ENCODE peak calls at places on chromosome 21, in nine cellular contexts. One of them, this sample, is unnamed. For H3K4me1 and H3K27me3, the result is how much of the 10 kb centered on the place peaks cover.

GRCh38 chr21:33660406-33660805 is 18.1 kb downstream of the ITSN1 start:
- DNase-seq in uterus: no peak
- DNase-seq in stomach: no peak
- DNase-seq in HCT116: no peak
- DNase-seq in GM12878: no peak
- DNase-seq in body of pancreas: no peak
- DNase-seq in thyroid gland: no peak
- DNase-seq in transverse colon: no peak
- DNase-seq in breast epithelium: no peak
- DNase-seq in this sample: no peak

GRCh38 chr21:36422279-36423098 is 37.3 kb downstream of the CHAF1B start:
- DNase-seq in body of pancreas: peak
- DNase-seq in transverse colon: peak
- DNase-seq in uterus: no peak
- DNase-seq in thyroid gland: peak
- DNase-seq in stomach: peak
- DNase-seq in breast epithelium: no peak
- DNase-seq in HCT116: peak
- DNase-seq in GM12878: no peak
- DNase-seq in this sample: no peak

GRCh38 chr21:39094847-39095525 is 88.3 kb downstream of the PSMG1 start:
- DNase-seq in uterus: no peak
- DNase-seq in transverse colon: no peak
- DNase-seq in HCT116: no peak
- DNase-seq in breast epithelium: no peak
- DNase-seq in GM12878: no peak
- DNase-seq in body of pancreas: no peak
- DNase-seq in thyroid gland: no peak
- DNase-seq in stomach: no peak
- DNase-seq in this sample: no peak

GRCh38 chr21:46223217-46223616 is 5.4 kb downstream of the LSS start:
- DNase-seq in thyroid gland: no peak
- DNase-seq in breast epithelium: no peak
- DNase-seq in HCT116: no peak
- DNase-seq in uterus: no peak
- DNase-seq in transverse colon: no peak
- DNase-seq in stomach: no peak
- DNase-seq in body of pancreas: no peak
- DNase-seq in GM12878: no peak
- DNase-seq in this sample: no peak

GRCh38 chr21:32241434-32241785 is 37.4 kb downstream of the MIS18A start:
- DNase-seq in uterus: no peak
- DNase-seq in breast epithelium: no peak
- DNase-seq in GM12878: no peak
- DNase-seq in HCT116: no peak
- DNase-seq in thyroid gland: no peak
- DNase-seq in body of pancreas: no peak
- DNase-seq in stomach: no peak
- DNase-seq in transverse colon: no peak
- DNase-seq in this sample: no peak

GRCh38 chr21:22154579-22155274 is 1156.5 kb downstream of the NCAM2 start:
- DNase-seq in transverse colon: no peak
- DNase-seq in breast epithelium: no peak
- DNase-seq in body of pancreas: no peak
- DNase-seq in stomach: no peak
- DNase-seq in GM12878: no peak
- DNase-seq in HCT116: no peak
- DNase-seq in uterus: no peak
- DNase-seq in thyroid gland: no peak
- DNase-seq in this sample: no peak

GRCh38 chr21:38323721-38324591 is 67.2 kb downstream of the KCNJ15 start:
- DNase-seq in stomach: no peak
- DNase-seq in thyroid gland: no peak
- DNase-seq in GM12878: no peak
- DNase-seq in HCT116: no peak
- DNase-seq in uterus: no peak
- DNase-seq in transverse colon: no peak
- DNase-seq in breast epithelium: no peak
- DNase-seq in body of pancreas: no peak
- DNase-seq in this sample: no peak

GRCh38 chr21:32771134-32771523 is 426 bp downstream of the PAXBP1 start:
- DNase-seq in transverse colon: peak
- DNase-seq in GM12878: no peak
- DNase-seq in HCT116: no peak
- DNase-seq in breast epithelium: peak
- DNase-seq in stomach: peak
- DNase-seq in uterus: peak
- DNase-seq in thyroid gland: peak
- DNase-seq in body of pancreas: peak
- DNase-seq in this sample: no peak

GRCh38 chr21:15552914-15553491 is 176.8 kb upstream of the USP25 start:
- DNase-seq in stomach: no peak
- DNase-seq in uterus: no peak
- DNase-seq in GM12878: no peak
- DNase-seq in body of pancreas: no peak
- DNase-seq in HCT116: no peak
- DNase-seq in transverse colon: no peak
- DNase-seq in breast epithelium: no peak
- DNase-seq in thyroid gland: no peak
- DNase-seq in this sample: no peak

GRCh38 chr21:34886554-34887385 is 162.3 kb downstream of the RUNX1 start:
- DNase-seq in body of pancreas: peak
- DNase-seq in thyroid gland: no peak
- DNase-seq in breast epithelium: no peak
- DNase-seq in HCT116: no peak
- DNase-seq in transverse colon: peak
- DNase-seq in stomach: no peak
- DNase-seq in uterus: no peak
- DNase-seq in GM12878: no peak
- DNase-seq in this sample: no peak

GRCh38 chr21:31136891-31137290 is 98.6 kb upstream of the KRTAP19-8 start:
- DNase-seq in stomach: no peak
- DNase-seq in body of pancreas: no peak
- DNase-seq in HCT116: no peak
- DNase-seq in transverse colon: no peak
- DNase-seq in thyroid gland: no peak
- DNase-seq in GM12878: peak
- DNase-seq in breast epithelium: no peak
- DNase-seq in uterus: peak
- DNase-seq in this sample: no peak

GRCh38 chr21:31387560-31388186 is 43.6 kb upstream of the TIAM1 start:
- DNase-seq in GM12878: no peak
- DNase-seq in HCT116: no peak
- DNase-seq in thyroid gland: no peak
- DNase-seq in stomach: no peak
- DNase-seq in body of pancreas: no peak
- DNase-seq in transverse colon: no peak
- DNase-seq in uterus: no peak
- DNase-seq in breast epithelium: no peak
- DNase-seq in this sample: no peak

GRCh38 chr21:37358392-37358791 is 8.2 kb upstream of the DYRK1A start:
- DNase-seq in breast epithelium: no peak
- DNase-seq in HCT116: no peak
- DNase-seq in uterus: peak
- DNase-seq in GM12878: no peak
- DNase-seq in stomach: no peak
- DNase-seq in thyroid gland: peak
- DNase-seq in transverse colon: no peak
- DNase-seq in body of pancreas: no peak
- DNase-seq in this sample: no peak

GRCh38 chr21:33229099-33229775 is 501 bp upstream of the IFNAR2 start:
- DNase-seq in breast epithelium: no peak
- DNase-seq in uterus: no peak
- DNase-seq in thyroid gland: no peak
- DNase-seq in transverse colon: no peak
- DNase-seq in body of pancreas: no peak
- DNase-seq in HCT116: no peak
- DNase-seq in stomach: no peak
- DNase-seq in GM12878: no peak
- DNase-seq in this sample: no peak

GRCh38 chr21:15400905-15401304 is 328.9 kb upstream of the USP25 start:
- DNase-seq in GM12878: no peak
- DNase-seq in body of pancreas: no peak
- DNase-seq in breast epithelium: no peak
- DNase-seq in thyroid gland: no peak
- DNase-seq in HCT116: no peak
- DNase-seq in transverse colon: no peak
- DNase-seq in stomach: no peak
- DNase-seq in uterus: no peak
- DNase-seq in this sample: no peak

GRCh38 chr21:33268392-33268735 is 2.2 kb downstream of the IL10RB start:
- DNase-seq in thyroid gland: no peak
- DNase-seq in HCT116: no peak
- DNase-seq in breast epithelium: no peak
- DNase-seq in stomach: peak
- DNase-seq in transverse colon: peak
- DNase-seq in uterus: no peak
- DNase-seq in GM12878: no peak
- DNase-seq in body of pancreas: no peak
- DNase-seq in this sample: no peak

GRCh38 chr21:38244885-38245869 is 11.6 kb upstream of the KCNJ15 start:
- DNase-seq in uterus: no peak
- DNase-seq in transverse colon: no peak
- DNase-seq in thyroid gland: no peak
- DNase-seq in stomach: no peak
- DNase-seq in body of pancreas: no peak
- DNase-seq in breast epithelium: no peak
- DNase-seq in GM12878: peak
- DNase-seq in HCT116: no peak
- DNase-seq in this sample: no peak

GRCh38 chr21:36028127-36029069 is 31.9 kb downstream of the SETD4 start:
- DNase-seq in breast epithelium: peak
- DNase-seq in thyroid gland: peak
- DNase-seq in stomach: peak
- DNase-seq in GM12878: peak
- DNase-seq in uterus: peak
- DNase-seq in transverse colon: peak
- DNase-seq in body of pancreas: peak
- DNase-seq in HCT116: peak
- DNase-seq in this sample: peak

GRCh38 chr21:8992731-8993174 is 1528.6 kb upstream of the TPTE start:
- DNase-seq in thyroid gland: no peak
- DNase-seq in GM12878: no peak
- DNase-seq in transverse colon: no peak
- DNase-seq in uterus: no peak
- DNase-seq in stomach: no peak
- DNase-seq in breast epithelium: no peak
- DNase-seq in HCT116: no peak
- DNase-seq in body of pancreas: no peak
- DNase-seq in this sample: no peak

GRCh38 chr21:23740463-23740862 is 1866.8 kb downstream of the MRPL39 start:
- DNase-seq in GM12878: no peak
- DNase-seq in stomach: no peak
- DNase-seq in uterus: no peak
- DNase-seq in thyroid gland: no peak
- DNase-seq in transverse colon: no peak
- DNase-seq in HCT116: no peak
- DNase-seq in breast epithelium: no peak
- DNase-seq in body of pancreas: no peak
- DNase-seq in this sample: no peak

GRCh38 chr21:38159355-38159754 is 97.4 kb upstream of the KCNJ15 start:
- DNase-seq in HCT116: peak
- DNase-seq in thyroid gland: peak
- DNase-seq in breast epithelium: peak
- DNase-seq in GM12878: peak
- DNase-seq in stomach: peak
- DNase-seq in uterus: peak
- DNase-seq in transverse colon: peak
- DNase-seq in body of pancreas: peak
- DNase-seq in this sample: peak

GRCh38 chr21:31589820-31590219 is 69.7 kb upstream of the SOD1 start:
- DNase-seq in uterus: no peak
- DNase-seq in breast epithelium: no peak
- DNase-seq in thyroid gland: no peak
- DNase-seq in transverse colon: no peak
- DNase-seq in stomach: no peak
- DNase-seq in HCT116: no peak
- DNase-seq in body of pancreas: no peak
- DNase-seq in GM12878: no peak
- DNase-seq in this sample: no peak

DNA sequence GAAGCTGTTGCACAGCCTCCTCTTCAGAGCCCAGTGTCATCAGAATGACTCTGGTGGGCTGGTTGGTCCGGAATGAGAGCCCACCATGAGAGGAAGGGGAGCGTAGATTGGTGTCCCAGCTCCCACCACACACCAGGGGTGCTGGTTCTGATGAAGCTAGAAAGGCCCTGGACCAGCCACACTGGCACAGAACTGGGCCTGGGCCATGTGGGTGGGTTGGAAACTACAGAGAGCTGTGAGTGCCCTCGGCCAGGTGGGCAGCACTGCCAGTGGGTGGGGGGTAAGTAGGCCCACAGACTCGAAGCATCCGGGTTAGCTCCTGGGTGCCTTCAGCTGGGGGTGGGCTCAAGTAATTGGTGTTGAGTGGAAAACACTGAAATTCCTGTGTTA is 11.6 kb upstream of the TFF1 start:
- DNase-seq in GM12878: no peak
- DNase-seq in HCT116: no peak
- DNase-seq in stomach: no peak
- DNase-seq in uterus: no peak
- DNase-seq in breast epithelium: no peak
- DNase-seq in thyroid gland: no peak
- DNase-seq in transverse colon: peak
- DNase-seq in body of pancreas: no peak
- DNase-seq in this sample: no peak
- H3K4me1 ChIP-seq in GM12878: under half
- H3K4me1 ChIP-seq in HCT116: under half
- H3K4me1 ChIP-seq in stomach: under half
- H3K4me1 ChIP-seq in uterus: under half
- H3K4me1 ChIP-seq in breast epithelium: under half
- H3K4me1 ChIP-seq in thyroid gland: under half
- H3K4me1 ChIP-seq in transverse colon: under half
- H3K4me1 ChIP-seq in body of pancreas: under half
- H3K4me1 ChIP-seq in this sample: under half

GRCh38 chr21:25735221-25735894 is 586 bp downstream of the GABPA start:
- DNase-seq in body of pancreas: peak
- DNase-seq in HCT116: peak
- DNase-seq in uterus: peak
- DNase-seq in breast epithelium: peak
- DNase-seq in GM12878: no peak
- DNase-seq in transverse colon: peak
- DNase-seq in thyroid gland: peak
- DNase-seq in stomach: peak
- DNase-seq in this sample: peak
- TF ChIP-seq POLR2A in body of pancreas: no peak
- TF ChIP-seq POLR2A in HCT116: peak
- TF ChIP-seq POLR2A in uterus: peak
- TF ChIP-seq POLR2A in breast epithelium: peak
- TF ChIP-seq POLR2A in GM12878: peak
- TF ChIP-seq POLR2A in transverse colon: no peak
- TF ChIP-seq POLR2A in thyroid gland: no peak
- TF ChIP-seq POLR2A in stomach: no peak
- TF ChIP-seq POLR2A in this sample: no peak

GRCh38 chr21:42547906-42548365 is 34.3 kb downstream of the SLC37A1 start:
- DNase-seq in thyroid gland: no peak
- DNase-seq in transverse colon: no peak
- DNase-seq in breast epithelium: no peak
- DNase-seq in stomach: no peak
- DNase-seq in HCT116: no peak
- DNase-seq in uterus: no peak
- DNase-seq in GM12878: no peak
- DNase-seq in body of pancreas: no peak
- DNase-seq in this sample: no peak
- H3K27me3 ChIP-seq in thyroid gland: under half
- H3K27me3 ChIP-seq in transverse colon: under half
- H3K27me3 ChIP-seq in breast epithelium: under half
- H3K27me3 ChIP-seq in stomach: under half
- H3K27me3 ChIP-seq in HCT116: under half
- H3K27me3 ChIP-seq in uterus: under half
- H3K27me3 ChIP-seq in GM12878: under half
- H3K27me3 ChIP-seq in body of pancreas: under half
- H3K27me3 ChIP-seq in this sample: under half

GRCh38 chr21:29318354-29318753 is 19.6 kb downstream of the BACH1 start:
- DNase-seq in body of pancreas: peak
- DNase-seq in GM12878: no peak
- DNase-seq in stomach: no peak
- DNase-seq in uterus: no peak
- DNase-seq in breast epithelium: no peak
- DNase-seq in HCT116: no peak
- DNase-seq in thyroid gland: peak
- DNase-seq in transverse colon: no peak
- DNase-seq in this sample: no peak
- H3K4me1 ChIP-seq in body of pancreas: half or more
- H3K4me1 ChIP-seq in GM12878: under half
- H3K4me1 ChIP-seq in stomach: under half
- H3K4me1 ChIP-seq in uterus: under half
- H3K4me1 ChIP-seq in breast epithelium: under half
- H3K4me1 ChIP-seq in HCT116: under half
- H3K4me1 ChIP-seq in thyroid gland: under half
- H3K4me1 ChIP-seq in transverse colon: under half
- H3K4me1 ChIP-seq in this sample: under half